ENCODE peak calls at places on chromosomes 11 and 22, in nine cellular contexts. S is NCI-H748 treated with DMSO at 0.1 percent for 48 hours; P is EL; B is effector memory CD4-positive, alpha-beta T cell; L is heart left ventricle; U is HFFc6; T is NCI-H1092 treated with DMSO at 0.1 percent for 48 hours; I is A549; R is mesendoderm. F is an unnamed sample.
A peak's percentile ranks its signal among the peaks of the same experiment; 100 is the strongest.

GRCh38 chr11:46641639-46642038 is 24.3 kb downstream of the ATG13 start:
- DNase-seq in S (no peak), I (no peak), T (no peak), U (no peak), L (no peak), P (no peak), B (no peak), R (no peak), F (no peak)

GRCh38 chr22:32876516-32876915 is 75.0 kb downstream of the TIMP3 start:
- DNase-seq in P (no peak), L (no peak), S (no peak), R (no peak), T (no peak), B (no peak), I (no peak), U (no peak), F (no peak)

GRCh38 chr22:30648825-30649224 is 13.2 kb downstream of the SLC35E4 start:
- DNase-seq in U (no peak), B (no peak), T (no peak), S (no peak), I (no peak), R (no peak), P (no peak), L (no peak), F (no peak)

GRCh38 chr11:20671856-20672546 is 2.6 kb downstream of the NELL1 start:
- DNase-seq in U (peak; percentile 2), S (peak; percentile 91), T (peak; percentile 74), R (peak; percentile 42), P (no peak), L (no peak), I (peak; percentile 31), B (no peak), F (peak; percentile 84)

GRCh38 chr11:9663699-9664275 is at the start of gene SWAP70:
- DNase-seq in P (peak; percentile 93), L (peak; percentile 96), I (peak; percentile 91), T (peak; percentile 45), U (peak; percentile 90), B (peak; percentile 61), S (peak; percentile 43), R (peak; percentile 96), F (peak; percentile 65)

GRCh38 chr11:57274904-57275498 is 38.0 kb upstream of the APLNR start:
- DNase-seq in T (no peak), U (no peak), P (peak; percentile 32), S (no peak), I (no peak), R (no peak), B (no peak), L (no peak), F (no peak)

GRCh38 chr22:29328566-29329500 is 13.3 kb upstream of the RASL10A start:
- DNase-seq in T (no peak), U (no peak), L (no peak), S (no peak), I (no peak), B (no peak), P (no peak), R (no peak), F (no peak)

GRCh38 chr11:72300268-72300667 is 56.3 kb upstream of the PHOX2A start:
- DNase-seq in T (no peak), R (no peak), B (no peak), U (no peak), S (no peak), P (no peak), L (no peak), I (no peak), F (no peak)

GRCh38 chr22:21657361-21658118 is 8.3 kb upstream of the PPIL2 start:
- DNase-seq in B (peak; percentile 69), T (peak; percentile 90), I (peak; percentile 75), P (peak; percentile 68), U (no peak), L (peak; percentile 87), R (peak; percentile 77), S (peak; percentile 62), F (peak; percentile 87)

GRCh38 chr11:2887526-2888195 is 2.1 kb upstream of the CDKN1C start:
- DNase-seq in S (no peak), L (no peak), U (no peak), T (no peak), B (no peak), R (no peak), P (no peak), I (no peak), F (peak; percentile 23)

GRCh38 chr11:115873813-115874212 is 369.6 kb upstream of the CADM1 start:
- DNase-seq in I (no peak), R (no peak), P (no peak), B (no peak), L (no peak), U (no peak), T (no peak), S (no peak), F (no peak)

GRCh38 chr11:87439981-87440760 is 402.4 kb downstream of the TMEM135 start:
- DNase-seq in B (no peak), R (no peak), I (no peak), U (no peak), P (peak; percentile 54), S (no peak), L (no peak), T (no peak), F (no peak)

GRCh38 chr22:36113121-36113520 is 47.4 kb downstream of the APOL3 start:
- DNase-seq in T (no peak), R (no peak), S (no peak), P (no peak), I (no peak), B (no peak), U (no peak), L (no peak), F (no peak)

GRCh38 chr11:102981324-102981910 is 25.9 kb upstream of the MMP13 start:
- DNase-seq in B (no peak), I (no peak), S (no peak), L (no peak), R (no peak), P (no peak), U (no peak), T (no peak), F (no peak)

GRCh38 chr11:5280582-5281102 is 10.9 kb upstream of the HBE1 start:
- DNase-seq in B (no peak), L (no peak), P (peak; percentile 100), U (peak; percentile 99), T (no peak), I (peak; percentile 94), R (peak; percentile 97), S (no peak), F (peak; percentile 33)

GRCh38 chr22:50627452-50627913 is 469 bp downstream of the ARSA start:
- DNase-seq in R (peak; percentile 37), S (no peak), U (no peak), L (no peak), P (peak; percentile 28), I (no peak), T (no peak), B (no peak), F (no peak)

GRCh38 chr11:6862961-6863360 is at the start of gene OR10A2:
- DNase-seq in P (no peak), U (peak; percentile 6), L (no peak), I (no peak), B (no peak), T (no peak), S (no peak), R (peak; percentile 13), F (no peak)

GRCh38 chr22:29765905-29766631 is 739 bp downstream of the ZMAT5 start:
- DNase-seq in S (no peak), P (peak; percentile 15), I (no peak), B (no peak), L (no peak), R (no peak), T (no peak), U (no peak), F (peak; percentile 52)

GRCh38 chr22:47850644-47851151 is 1088.2 kb downstream of the TBC1D22A start:
- DNase-seq in I (no peak), R (peak; percentile 66), U (no peak), S (peak; percentile 41), P (no peak), T (peak; percentile 14), L (no peak), B (no peak), F (peak; percentile 59)

GRCh38 chr22:30731658-30732057 is 37.0 kb downstream of the OSBP2 start:
- DNase-seq in U (no peak), R (no peak), I (no peak), L (no peak), B (no peak), S (no peak), P (no peak), T (no peak), F (no peak)

GRCh38 chr22:29443861-29444431 is 5.6 kb downstream of the RFPL1 start:
- DNase-seq in T (no peak), R (no peak), S (no peak), P (no peak), B (no peak), L (no peak), I (no peak), U (no peak), F (no peak)